ENCODE peak calls at places on chromosomes 12 and 14, in six cellular contexts. Y is H1, Q is GM12891, I is K562, V is GM12878, C is HepG2. N is an unnamed sample.

GRCh38 chr14:104140213-104140462 is 1.8 kb downstream of the KIF26A start:
- DNase-seq in Y (no peak), Q (no peak), I (no peak), V (no peak), C (no peak), N (no peak)

GRCh38 chr12:96233941-96234461 is 39.8 kb downstream of the ELK3 start:
- DNase-seq in Y (no peak), Q (no peak), I (no peak), V (no peak), C (no peak), N (no peak)

GRCh38 chr12:121512561-121512960 is 68.3 kb downstream of the KDM2B start:
- DNase-seq in Y (no peak), Q (no peak), I (no peak), V (no peak), C (no peak), N (no peak)

GRCh38 chr12:5561057-5561456 is 129.1 kb downstream of the NTF3 start:
- DNase-seq in Y (peak; percentile 36), Q (no peak), I (no peak), V (no peak), C (no peak), N (no peak)

GRCh38 chr14:96098309-96098998 is 59.3 kb downstream of the C14orf132 start:
- DNase-seq in Y (peak; percentile 75), Q (no peak), I (peak; percentile 21), V (peak; percentile 7), C (peak; percentile 36), N (no peak)

GRCh38 chr12:643478-644292 is 19.6 kb downstream of the NINJ2 start:
- DNase-seq in Y (no peak), Q (no peak), I (peak; percentile 28), V (no peak), C (no peak), N (no peak)

GRCh38 chr12:109162551-109162950 is 46.2 kb downstream of the ACACB start:
- DNase-seq in Y (no peak), Q (no peak), I (no peak), V (no peak), C (no peak), N (no peak)

GRCh38 chr12:71663561-71664410 is at the start of the genes THAP2 and ZFC3H1:
- DNase-seq in Y (peak; percentile 87), Q (peak; percentile 70), I (peak; percentile 91), V (peak; percentile 99), C (peak; percentile 99), N (peak; percentile 63)

GRCh38 chr12:91194500-91194899 is 11.9 kb upstream of the DCN start:
- DNase-seq in Y (no peak), Q (no peak), I (no peak), V (no peak), C (no peak), N (no peak)

GRCh38 chr12:115543269-115543668 is 734.2 kb downstream of the MED13L start:
- DNase-seq in Y (no peak), Q (no peak), I (no peak), V (no peak), C (no peak), N (no peak)

GRCh38 chr12:46983959-46984833 is 95.2 kb upstream of the PCED1B start:
- DNase-seq in Y (peak; percentile 53), Q (peak; percentile 6), I (peak; percentile 17), V (peak; percentile 2), C (peak; percentile 51), N (peak; percentile 9)

GRCh38 chr12:22935501-22935900 is 310.5 kb downstream of the ETNK1 start:
- DNase-seq in Y (no peak), Q (no peak), I (no peak), V (no peak), C (no peak), N (no peak)

GRCh38 chr14:99971087-99971928 is 93.9 kb upstream of the EVL start:
- DNase-seq in Y (peak; percentile 91), Q (peak; percentile 86), I (peak; percentile 93), V (no peak), C (peak; percentile 78), N (peak; percentile 81)

GRCh38 chr12:115203661-115204060 is 519.7 kb upstream of the TBX3 start:
- DNase-seq in Y (no peak), Q (no peak), I (no peak), V (no peak), C (no peak), N (no peak)

GRCh38 chr12:156945-157344 is 57.0 kb downstream of the SLC6A12 start:
- DNase-seq in Y (no peak), Q (no peak), I (no peak), V (no peak), C (no peak), N (no peak)

GRCh38 chr12:97435153-97435552 is 27.5 kb upstream of the RMST start:
- DNase-seq in Y (no peak), Q (no peak), I (no peak), V (no peak), C (no peak), N (no peak)

GRCh38 chr12:6852651-6853354 is 853 bp downstream of the USP5 start:
- DNase-seq in Y (peak; percentile 66), Q (no peak), I (peak; percentile 62), V (no peak), C (peak; percentile 35), N (no peak)

GRCh38 chr12:96617178-96617577 is 127.8 kb downstream of the CFAP54 start:
- DNase-seq in Y (no peak), Q (no peak), I (peak; percentile 8), V (no peak), C (no peak), N (no peak)

GRCh38 chr14:70731447-70732239 is 77.7 kb downstream of the MAP3K9 start:
- DNase-seq in Y (no peak), Q (no peak), I (no peak), V (no peak), C (no peak), N (no peak)

GRCh38 chr12:94041833-94042232 is 106.5 kb upstream of the PLXNC1 start:
- DNase-seq in Y (no peak), Q (no peak), I (no peak), V (no peak), C (no peak), N (no peak)

GRCh38 chr12:113422030-113422900 is at the start of gene SDSL:
- DNase-seq in Y (no peak), Q (peak; percentile 51), I (peak; percentile 81), V (peak; percentile 76), C (peak; percentile 48), N (peak; percentile 50)
- TF ChIP-seq TAF1 in Y (peak; percentile 60), Q (no peak), I (peak; percentile 80), V (no peak), C (peak; percentile 46), N (peak; percentile 6)

GRCh38 chr12:41801261-41801660 is 343.4 kb downstream of the GXYLT1 start:
- DNase-seq in Y (no peak), Q (no peak), I (no peak), V (no peak), C (no peak), N (no peak)
- TF ChIP-seq POLR2A in Y (no peak), Q (no peak), I (no peak), V (no peak), C (no peak), N (no peak)

DNA sequence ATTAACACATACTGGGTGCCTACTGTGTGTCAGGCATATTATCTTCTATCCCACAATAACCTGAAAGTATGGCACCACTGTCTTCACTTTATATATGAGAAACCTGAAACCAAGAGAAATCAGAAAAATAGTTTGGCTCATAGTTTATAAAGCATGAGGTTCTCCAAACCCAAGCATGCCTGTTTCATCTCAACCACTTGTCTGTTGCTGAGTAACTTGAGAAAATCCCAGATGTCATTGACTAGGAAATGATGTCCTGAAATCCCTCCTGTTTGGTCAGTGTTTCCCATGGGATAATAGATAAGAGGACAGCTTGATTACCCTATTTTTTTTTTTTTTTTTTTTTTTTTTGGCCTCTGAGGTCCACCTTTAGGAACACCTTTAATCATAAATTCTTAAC is 2.6 kb upstream of the IFNG-AS1 start:
- DNase-seq in Y (no peak), Q (no peak), I (no peak), V (no peak), C (no peak), N (no peak)
- TF ChIP-seq POLR2AphosphoS5 in Y (no peak), Q (no peak), I (no peak), V (no peak), C (no peak), N (no peak)

GRCh38 chr12:28568083-28568482 is 377.8 kb downstream of the CCDC91 start:
- DNase-seq in Y (no peak), Q (no peak), I (no peak), V (no peak), C (no peak), N (no peak)
- TF ChIP-seq TAF1 in Y (no peak), Q (no peak), I (no peak), V (no peak), C (no peak), N (no peak)

GRCh38 chr14:90453401-90453951 is 56.6 kb downstream of the CALM1 start:
- DNase-seq in Y (peak; percentile 43), Q (no peak), I (no peak), V (no peak), C (no peak), N (no peak)
- TF ChIP-seq POLR2A in Y (no peak), Q (no peak), I (no peak), V (no peak), C (no peak), N (no peak)

DNA sequence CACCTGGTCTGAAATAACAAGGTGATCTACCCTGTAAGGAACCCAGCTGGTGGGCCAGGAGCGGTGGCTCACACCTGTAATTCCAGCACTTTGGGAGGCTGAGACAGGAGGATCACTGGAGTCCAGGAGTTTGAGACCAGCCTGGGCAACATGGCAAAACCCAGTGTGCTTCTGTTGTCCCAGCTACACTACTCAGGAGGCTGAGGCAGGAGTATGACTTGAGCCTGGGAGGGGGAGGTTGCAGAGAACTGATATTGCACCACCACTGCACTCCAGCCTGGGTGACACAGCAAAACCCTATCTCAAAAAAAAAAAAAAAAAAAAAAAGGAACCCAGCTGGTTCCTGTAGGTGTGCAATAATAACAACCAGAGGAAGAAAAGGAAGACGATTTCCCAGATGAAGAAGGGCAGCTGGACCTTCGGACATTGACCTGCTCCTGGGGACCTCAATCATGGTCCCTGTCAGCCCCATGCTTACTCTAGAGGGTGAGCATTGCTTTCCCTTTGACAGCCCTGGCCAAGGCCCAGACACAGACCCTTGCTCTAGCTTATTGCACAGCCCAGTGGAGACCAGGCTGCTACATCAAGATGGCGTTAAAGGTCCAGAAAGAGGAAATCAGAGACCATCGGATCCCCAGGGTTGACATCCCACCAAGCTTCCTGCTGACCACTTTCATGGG is 5.4 kb downstream of the FOS start:
- DNase-seq in Y (no peak), Q (no peak), I (peak; percentile 45), V (no peak), C (peak; percentile 44), N (no peak)
- TF ChIP-seq POLR2AphosphoS5 in Y (peak; percentile 69), Q (no peak), I (no peak), V (no peak), C (no peak), N (no peak)

GRCh38 chr12:65170245-65170881 is 980 bp downstream of the LEMD3 start:
- DNase-seq in Y (peak; percentile 71), Q (peak; percentile 41), I (peak; percentile 83), V (no peak), C (peak; percentile 27), N (no peak)
- TF ChIP-seq TAF1 in Y (peak; percentile 14), Q (no peak), I (peak; percentile 5), V (no peak), C (no peak), N (no peak)

GRCh38 chr12:29703528-29703927 is 80.2 kb downstream of the TMTC1 start:
- DNase-seq in Y (no peak), Q (no peak), I (no peak), V (no peak), C (no peak), N (no peak)
- TF ChIP-seq POLR2A in Y (no peak), Q (no peak), I (no peak), V (no peak), C (no peak), N (no peak)